ENCODE peak calls at places on chromosomes 13 and 19, in four cellular contexts. B, Q, N and F are unnamed samples.

GRCh38 chr19:46192990-46193650 is 36.4 kb upstream of the IGFL1 start:
- DNase-seq in B (no peak), N (no peak), Q (no peak), F (no peak)

GRCh38 chr13:41117859-41118258 is 14.7 kb downstream of the KBTBD6 start:
- DNase-seq in Q (no peak), N (no peak), B (no peak), F (no peak)

GRCh38 chr13:66139701-66140100 is 1090.4 kb downstream of the PCDH9 start:
- DNase-seq in B (no peak), N (no peak), Q (no peak), F (no peak)

GRCh38 chr13:93966267-93966936 is 513.1 kb downstream of the DCT start:
- DNase-seq in N (no peak), Q (no peak), B (no peak), F (no peak)

GRCh38 chr13:102651892-102652291 is 43.0 kb downstream of the METTL21C start:
- DNase-seq in B (no peak), Q (no peak), N (no peak), F (no peak)

GRCh38 chr13:41241626-41242025 is 21.8 kb downstream of the MTRF1 start:
- DNase-seq in B (no peak), N (no peak), Q (no peak), F (no peak)

GRCh38 chr13:27926644-27927434 is 7.0 kb downstream of the PDX1 start:
- DNase-seq in N (no peak), B (no peak), Q (peak), F (no peak)

GRCh38 chr13:80157261-80157942 is 183.5 kb downstream of the SPRY2 start:
- DNase-seq in Q (no peak), B (no peak), N (no peak), F (no peak)

GRCh38 chr19:46480409-46480808 is 9.0 kb upstream of the PNMA8A start:
- DNase-seq in Q (peak), N (no peak), B (no peak), F (no peak)